ENCODE peak calls at places on chromosomes 5 and 9, in four cellular contexts. R, L, K and T are unnamed samples.

GRCh38 chr5:8391916-8392315 is 523.0 kb downstream of the MTRR start:
- DNase-seq in R (no peak), L (no peak), K (no peak), T (no peak)

GRCh38 chr9:94167055-94167346 is 82.7 kb downstream of the PTPDC1 start:
- DNase-seq in R (no peak), L (no peak), K (no peak), T (peak)

GRCh38 chr5:177469061-177469628 is 4.3 kb downstream of the DBN1 start:
- DNase-seq in R (no peak), L (no peak), K (no peak), T (no peak)

GRCh38 chr5:99141534-99142135 is 212.8 kb upstream of the CHD1 start:
- DNase-seq in R (no peak), L (peak), K (no peak), T (no peak)

GRCh38 chr5:61071565-61071964 is 90.7 kb downstream of the SMIM15 start:
- DNase-seq in R (no peak), L (no peak), K (no peak), T (no peak)

GRCh38 chr5:138668451-138668850 is 84.8 kb upstream of the CTNNA1 start:
- DNase-seq in R (no peak), L (no peak), K (no peak), T (no peak)

GRCh38 chr9:83706703-83707517 is 848 bp downstream of the UBQLN1 start:
- DNase-seq in R (peak), L (peak), K (no peak), T (peak)

GRCh38 chr9:132768932-132769894 is 98.9 kb downstream of the GTF3C4 start:
- DNase-seq in R (peak), L (peak), K (no peak), T (peak)

GRCh38 chr5:138615461-138615860 is 40.3 kb upstream of the HSPA9 start:
- DNase-seq in R (no peak), L (no peak), K (no peak), T (no peak)

GRCh38 chr5:134110382-134110781 is 4.1 kb upstream of the TCF7 start:
- DNase-seq in R (no peak), L (peak), K (no peak), T (no peak)

GRCh38 chr9:128136816-128137793 is 9.6 kb upstream of the PTGES2 start:
- DNase-seq in R (peak), L (peak), K (no peak), T (peak)

GRCh38 chr9:110047232-110047954 is 160.6 kb downstream of the C9orf152 start:
- DNase-seq in R (no peak), L (no peak), K (no peak), T (no peak)

GRCh38 chr9:116274293-116274692 is 120.7 kb downstream of the PAPPA start:
- DNase-seq in R (peak), L (no peak), K (no peak), T (no peak)

GRCh38 chr5:9045946-9046345 is 499.9 kb downstream of the SEMA5A start:
- DNase-seq in R (no peak), L (no peak), K (no peak), T (no peak)

GRCh38 chr9:131502781-131503625 is at the start of gene POMT1:
- DNase-seq in R (peak), L (peak), K (peak), T (no peak)

GRCh38 chr5:146662229-146662628 is 146.2 kb upstream of the GPR151 start:
- DNase-seq in R (no peak), L (peak), K (peak), T (no peak)

GRCh38 chr9:134487066-134487710 is 154.4 kb upstream of the COL5A1 start:
- DNase-seq in R (no peak), L (no peak), K (no peak), T (no peak)

GRCh38 chr9:135509458-135509857 is 9.0 kb downstream of the MRPS2 start:
- DNase-seq in R (no peak), L (no peak), K (no peak), T (no peak)

GRCh38 chr5:113489299-113489698 is 1.0 kb upstream of the MCC start:
- DNase-seq in R (peak), L (peak), K (peak), T (peak)

GRCh38 chr5:23332650-23333251 is 174.7 kb upstream of the PRDM9 start:
- DNase-seq in R (no peak), L (peak), K (no peak), T (no peak)

GRCh38 chr5:124894541-124894940 is 148.1 kb upstream of the ZNF608 start:
- DNase-seq in R (no peak), L (no peak), K (no peak), T (no peak)

GRCh38 chr5:102811962-102812361 is 56.9 kb downstream of the PAM start:
- DNase-seq in R (peak), L (peak), K (peak), T (peak)

GRCh38 chr9:82363666-82364065 is 375.1 kb downstream of the SPATA31D1 start:
- DNase-seq in R (no peak), L (no peak), K (no peak), T (no peak)

GRCh38 chr9:122816163-122816867 is 12.1 kb downstream of the PDCL start:
- DNase-seq in R (no peak), L (no peak), K (no peak), T (no peak)

GRCh38 chr9:95065224-95065623 is 252.3 kb downstream of the FANCC start:
- DNase-seq in R (no peak), L (peak), K (no peak), T (no peak)

GRCh38 chr9:127955294-127956015 is 17.8 kb upstream of the DPM2 start:
- DNase-seq in R (peak), L (peak), K (peak), T (peak)

GRCh38 chr5:137071526-137071925 is 427.6 kb downstream of the SPOCK1 start:
- DNase-seq in R (no peak), L (no peak), K (no peak), T (no peak)

GRCh38 chr5:537621-538071 is 13.4 kb upstream of the SLC9A3 start:
- DNase-seq in R (no peak), L (no peak), K (no peak), T (no peak)

GRCh38 chr9:97938081-97938644 is at the start of gene HEMGN:
- DNase-seq in R (no peak), L (no peak), K (no peak), T (no peak)

GRCh38 chr9:137774775-137775386 is 102.7 kb upstream of the CACNA1B start:
- DNase-seq in R (no peak), L (no peak), K (no peak), T (no peak)

GRCh38 chr9:114163517-114163924 is 8.2 kb downstream of the COL27A1 start:
- DNase-seq in R (peak), L (no peak), K (no peak), T (peak)

GRCh38 chr9:136010176-136010575 is 49.0 kb upstream of the UBAC1 start:
- DNase-seq in R (no peak), L (no peak), K (no peak), T (no peak)

GRCh38 chr9:7103382-7104170 is 345.8 kb downstream of the KDM4C start:
- DNase-seq in R (peak), L (peak), K (no peak), T (no peak)

GRCh38 chr5:66596791-66597757 is 881 bp downstream of the MAST4 start:
- DNase-seq in R (no peak), L (peak), K (no peak), T (no peak)

GRCh38 chr5:172235132-172235780 is 41.3 kb downstream of the EFCAB9 start:
- DNase-seq in R (peak), L (no peak), K (no peak), T (no peak)

GRCh38 chr9:86281577-86282076 is 711 bp downstream of the ISCA1 start:
- DNase-seq in R (no peak), L (no peak), K (no peak), T (peak)

GRCh38 chr9:34675048-34675714 is 12.7 kb upstream of the CCL27 start:
- DNase-seq in R (peak), L (peak), K (peak), T (peak)

GRCh38 chr5:88140396-88140862 is 128.2 kb downstream of the TMEM161B start:
- DNase-seq in R (no peak), L (no peak), K (no peak), T (no peak)
- H2AFZ ChIP-seq in R (peak), L (peak), K (peak), T (peak)

DNA sequence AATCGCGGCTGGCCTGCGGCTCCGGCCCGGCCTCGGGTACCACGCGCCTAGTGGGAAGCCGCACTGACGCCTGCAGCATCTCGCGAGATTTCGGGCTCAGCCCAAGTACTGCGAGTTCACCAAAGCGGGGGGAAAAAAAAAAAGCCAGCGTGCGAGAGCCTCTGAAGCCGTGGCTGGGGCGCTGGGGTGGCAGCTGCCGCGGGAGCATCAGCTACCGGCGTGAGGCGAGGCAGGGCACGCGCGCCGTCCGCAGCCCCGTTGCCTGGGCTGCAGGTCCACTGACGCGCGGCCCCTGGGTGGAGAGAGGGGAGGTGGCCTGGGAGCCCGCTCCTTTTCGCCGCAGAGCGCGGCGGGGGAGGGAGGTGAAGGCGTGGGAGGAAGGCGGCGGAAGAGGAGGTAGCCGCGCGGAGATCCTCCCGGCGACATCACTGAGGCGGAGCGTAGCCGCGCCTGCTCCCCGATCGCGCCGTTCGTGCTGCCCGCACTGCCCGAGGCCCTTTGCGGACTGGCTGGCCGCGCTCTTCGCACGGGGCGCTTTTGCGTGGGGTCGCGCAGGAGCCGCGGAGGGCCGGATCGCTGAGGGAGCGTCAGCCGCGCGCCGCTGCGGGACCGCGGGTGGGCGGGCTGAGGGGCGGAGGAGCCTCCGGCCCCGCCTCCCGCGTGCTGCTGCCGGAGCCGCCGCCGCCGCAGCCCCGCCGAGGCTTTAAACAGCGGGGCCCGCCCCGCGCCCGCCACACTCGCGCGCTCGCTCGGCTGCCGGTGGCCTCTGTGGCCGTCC is at the start of gene SLC12A2:
- DNase-seq in R (peak), L (peak), K (peak), T (peak)
- H2AFZ ChIP-seq in R (peak), L (peak), K (peak), T (peak)

DNA sequence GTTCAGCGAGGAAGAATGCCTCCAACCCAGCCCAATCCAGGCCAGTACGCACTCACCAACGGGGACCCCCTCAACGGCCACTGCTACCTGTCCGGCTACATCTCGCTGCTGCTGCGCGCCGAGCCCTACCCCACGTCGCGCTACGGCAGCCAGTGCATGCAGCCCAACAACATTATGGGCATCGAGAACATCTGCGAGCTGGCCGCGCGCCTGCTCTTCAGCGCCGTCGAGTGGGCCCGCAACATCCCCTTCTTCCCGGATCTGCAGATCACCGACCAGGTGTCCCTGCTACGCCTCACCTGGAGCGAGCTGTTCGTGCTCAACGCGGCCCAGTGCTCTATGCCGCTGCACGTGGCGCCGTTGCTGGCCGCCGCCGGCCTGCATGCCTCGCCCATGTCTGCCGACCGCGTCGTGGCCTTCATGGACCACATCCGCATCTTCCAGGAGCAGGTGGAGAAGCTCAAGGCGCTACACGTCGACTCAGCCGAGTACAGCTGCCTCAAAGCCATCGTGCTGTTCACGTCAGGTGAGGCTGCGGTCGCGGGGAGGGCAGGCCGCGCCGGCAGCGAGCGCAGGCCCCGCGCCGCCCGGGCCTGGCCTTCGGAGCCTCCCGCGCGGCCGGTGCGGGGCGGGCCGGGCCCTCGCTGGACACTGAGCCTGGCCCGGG is 5.0 kb downstream of the NR2F1 start:
- DNase-seq in R (no peak), L (no peak), K (no peak), T (no peak)
- H2AFZ ChIP-seq in R (peak), L (peak), K (no peak), T (no peak)

GRCh38 chr5:90874066-90874465 is 315.5 kb downstream of the ADGRV1 start:
- DNase-seq in R (no peak), L (no peak), K (no peak), T (no peak)
- H2AFZ ChIP-seq in R (no peak), L (no peak), K (no peak), T (no peak)

DNA sequence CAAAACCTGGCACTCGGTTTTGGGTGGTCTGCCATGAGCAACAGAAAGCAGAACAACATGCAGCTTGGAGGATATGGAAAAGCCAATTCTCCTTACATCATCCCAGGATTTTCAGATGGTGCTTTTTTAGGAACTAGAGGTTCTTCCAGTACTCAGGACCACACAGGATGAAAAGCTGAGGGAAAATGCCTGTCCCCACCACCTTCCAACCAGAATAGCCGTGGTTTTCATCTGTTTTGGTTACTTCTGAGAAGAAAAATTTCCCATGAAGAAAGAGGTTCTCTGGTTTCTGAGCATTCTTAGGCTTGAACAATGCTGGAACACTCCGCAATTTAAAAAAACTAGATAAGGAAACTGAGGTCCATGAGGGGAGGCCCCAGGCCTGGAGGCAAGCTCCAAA is 79.4 kb upstream of the SPIN1 start:
- DNase-seq in R (no peak), L (no peak), K (no peak), T (no peak)
- H2AFZ ChIP-seq in R (no peak), L (no peak), K (no peak), T (no peak)

GRCh38 chr9:77820293-77820954 is 172.3 kb upstream of the GNA14 start:
- DNase-seq in R (peak), L (peak), K (no peak), T (no peak)
- H2AFZ ChIP-seq in R (no peak), L (no peak), K (no peak), T (no peak)

GRCh38 chr9:79287881-79288280 is 283.9 kb upstream of the TLE4 start:
- DNase-seq in R (peak), L (no peak), K (no peak), T (no peak)
- H2AFZ ChIP-seq in R (peak), L (no peak), K (no peak), T (no peak)